ENCODE peak calls at places on chromosomes 11 and 22, in seven cellular contexts. G, C, K, E, R, P and Y are unnamed samples.

GRCh38 chr11:39809833-39810232 is 1649.6 kb downstream of the LRRC4C start:
- DNase-seq in G (no peak), C (no peak), K (no peak), E (no peak), R (no peak), P (no peak), Y (no peak)

GRCh38 chr11:44568706-44569473 is 3.4 kb downstream of the CD82 start:
- DNase-seq in G (peak; percentile 82), C (peak; percentile 89), K (peak; percentile 75), E (peak; percentile 52), R (peak; percentile 90), P (peak; percentile 60), Y (peak; percentile 83)

GRCh38 chr11:32416301-32416700 is 19.0 kb downstream of the WT1 start:
- DNase-seq in G (no peak), C (no peak), K (no peak), E (no peak), R (no peak), P (no peak), Y (no peak)

GRCh38 chr11:102534261-102534872 is 3.8 kb upstream of the MMP7 start:
- DNase-seq in G (no peak), C (no peak), K (no peak), E (no peak), R (no peak), P (no peak), Y (no peak)

GRCh38 chr11:23233075-23233474 is 372.8 kb upstream of the CCDC179 start:
- DNase-seq in G (no peak), C (no peak), K (no peak), E (no peak), R (no peak), P (no peak), Y (peak; percentile 38)

GRCh38 chr11:95156133-95156731 is 66.6 kb downstream of the ENDOD1 start:
- DNase-seq in G (no peak), C (no peak), K (no peak), E (no peak), R (no peak), P (no peak), Y (no peak)

GRCh38 chr11:78192223-78192719 is 3.6 kb downstream of the USP35 start:
- DNase-seq in G (peak; percentile 93), C (no peak), K (no peak), E (peak; percentile 85), R (no peak), P (no peak), Y (no peak)

GRCh38 chr11:34926831-34927132 is 10.4 kb downstream of the PDHX start:
- DNase-seq in G (no peak), C (no peak), K (no peak), E (no peak), R (no peak), P (no peak), Y (no peak)

GRCh38 chr11:57786436-57786835 is 24.8 kb downstream of the CTNND1 start:
- DNase-seq in G (no peak), C (no peak), K (no peak), E (no peak), R (no peak), P (no peak), Y (no peak)

GRCh38 chr22:18031670-18032454 is 7.5 kb upstream of the MICAL3 start:
- DNase-seq in G (peak; percentile 53), C (no peak), K (peak; percentile 48), E (no peak), R (peak; percentile 86), P (peak; percentile 82), Y (peak; percentile 78)

GRCh38 chr11:79461144-79461543 is 20.3 kb upstream of the TENM4 start:
- DNase-seq in G (peak; percentile 15), C (no peak), K (no peak), E (peak; percentile 64), R (no peak), P (peak; percentile 58), Y (no peak)

GRCh38 chr11:103798456-103798855 is 238.0 kb upstream of the DDI1 start:
- DNase-seq in G (no peak), C (no peak), K (no peak), E (no peak), R (no peak), P (peak; percentile 21), Y (no peak)

GRCh38 chr11:14361951-14362350 is 3.0 kb upstream of the RRAS2 start:
- DNase-seq in G (no peak), C (no peak), K (no peak), E (no peak), R (no peak), P (no peak), Y (no peak)

GRCh38 chr22:46354993-46355305 is 19.4 kb downstream of the TRMU start:
- DNase-seq in G (no peak), C (no peak), K (no peak), E (no peak), R (no peak), P (no peak), Y (no peak)

GRCh38 chr11:64356498-64357411 is 2.2 kb upstream of the RPS6KA4 start:
- DNase-seq in G (peak; percentile 60), C (peak; percentile 69), K (peak; percentile 88), E (peak; percentile 46), R (no peak), P (peak; percentile 87), Y (no peak)

GRCh38 chr22:44190381-44190976 is 9.8 kb downstream of the PARVG start:
- DNase-seq in G (no peak), C (no peak), K (no peak), E (no peak), R (no peak), P (no peak), Y (no peak)

GRCh38 chr11:86740628-86741488 is 59.5 kb upstream of the PRSS23 start:
- DNase-seq in G (peak; percentile 72), C (peak; percentile 88), K (peak; percentile 77), E (peak; percentile 54), R (peak; percentile 88), P (peak; percentile 96), Y (peak; percentile 96)

GRCh38 chr11:77512092-77512491 is 38.2 kb upstream of the PAK1 start:
- DNase-seq in G (peak; percentile 37), C (no peak), K (no peak), E (no peak), R (no peak), P (no peak), Y (no peak)

GRCh38 chr11:129077191-129077590 is 114.9 kb downstream of the ARHGAP32 start:
- DNase-seq in G (no peak), C (no peak), K (no peak), E (no peak), R (no peak), P (peak; percentile 21), Y (no peak)

DNA sequence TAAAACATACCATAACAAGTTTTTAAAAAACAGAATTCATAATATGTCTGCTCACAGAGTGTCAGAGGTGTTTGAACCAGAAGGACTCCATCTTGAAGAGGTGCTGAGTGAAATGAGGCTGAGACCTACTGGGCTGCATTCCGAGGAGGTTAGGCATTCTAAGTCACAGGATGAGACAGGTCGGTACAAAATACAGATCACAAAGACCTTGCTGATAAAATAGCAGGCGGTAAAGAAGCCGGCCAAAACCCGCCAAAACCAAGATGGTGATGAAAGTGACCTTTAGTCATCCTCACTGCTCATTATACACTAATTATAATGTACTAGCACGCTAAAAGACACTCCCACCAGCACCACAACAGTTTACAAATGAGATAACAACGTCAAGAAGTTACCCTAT is 116.4 kb downstream of the ARHGAP32 start:
- DNase-seq in G (no peak), C (no peak), K (no peak), E (no peak), R (no peak), P (no peak), Y (no peak)
- TF ChIP-seq CTCF in G (no peak), C (no peak), K (no peak), E (no peak), R (no peak), P (no peak), Y (no peak)

GRCh38 chr11:105610796-105611361 is 1.0 kb downstream of the GRIA4 start:
- DNase-seq in G (no peak), C (no peak), K (no peak), E (no peak), R (no peak), P (no peak), Y (no peak)
- H3K4me3 ChIP-seq in G (no peak overlapping the region), C (peak overlapping the region; percentile 65), K (peak overlapping the region; percentile 26), E (no peak overlapping the region), R (peak overlapping the region; percentile 69), P (no peak overlapping the region), Y (peak overlapping the region; percentile 55)

DNA sequence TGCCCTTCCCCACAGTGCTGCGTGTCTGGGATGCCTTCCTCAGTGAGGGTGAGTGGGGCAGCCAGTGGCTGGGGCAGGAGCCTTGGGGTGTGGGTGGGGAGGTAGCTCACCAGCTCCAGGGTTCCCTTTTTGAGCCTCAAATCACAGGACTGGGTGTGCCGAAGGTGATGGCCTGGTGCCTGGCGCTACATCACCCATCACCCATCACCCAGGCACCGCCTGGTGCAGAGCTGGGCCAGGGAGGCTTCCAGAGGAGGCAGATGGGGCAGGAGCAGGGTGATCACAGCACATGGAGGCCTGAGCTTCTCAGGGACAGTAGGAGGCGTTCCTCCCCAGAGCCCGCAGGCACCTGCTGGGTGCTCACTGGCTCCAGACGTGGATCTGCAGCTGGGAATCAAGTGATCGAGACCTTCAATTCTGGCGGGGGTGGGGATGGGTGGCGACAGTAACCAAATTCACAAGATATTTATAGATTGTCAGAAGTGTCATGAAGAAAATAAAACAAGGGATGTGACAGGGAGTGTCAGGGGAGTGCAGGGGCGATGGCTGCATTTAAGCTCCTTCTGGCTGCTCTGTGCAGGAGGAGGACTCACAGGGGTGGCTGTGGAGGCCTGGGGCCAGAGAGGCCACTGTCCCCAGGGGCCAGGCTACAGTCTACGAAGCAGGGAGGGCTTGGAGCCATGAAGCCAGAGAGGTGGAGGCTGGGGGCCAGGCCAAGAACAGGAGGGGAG is 3.3 kb downstream of the TBC1D10C start:
- DNase-seq in G (no peak), C (no peak), K (no peak), E (no peak), R (no peak), P (no peak), Y (no peak)
- TF ChIP-seq CTCF in G (no peak), C (no peak), K (no peak), E (no peak), R (no peak), P (peak; percentile 26), Y (no peak)

GRCh38 chr22:40751250-40751649 is 67.9 kb downstream of the SLC25A17 start:
- DNase-seq in G (peak; percentile 6), C (no peak), K (no peak), E (no peak), R (no peak), P (no peak), Y (no peak)

GRCh38 chr22:40747361-40747760 is 68.1 kb downstream of the MCHR1 start:
- DNase-seq in G (no peak), C (no peak), K (no peak), E (no peak), R (no peak), P (no peak), Y (no peak)

GRCh38 chr22:40748388-40748970 is 69.2 kb downstream of the MCHR1 start:
- DNase-seq in G (no peak), C (no peak), K (no peak), E (no peak), R (no peak), P (no peak), Y (no peak)

GRCh38 chr22:40749829-40750228 is 69.3 kb downstream of the SLC25A17 start:
- DNase-seq in G (no peak), C (no peak), K (no peak), E (no peak), R (no peak), P (no peak), Y (no peak)

DNA sequence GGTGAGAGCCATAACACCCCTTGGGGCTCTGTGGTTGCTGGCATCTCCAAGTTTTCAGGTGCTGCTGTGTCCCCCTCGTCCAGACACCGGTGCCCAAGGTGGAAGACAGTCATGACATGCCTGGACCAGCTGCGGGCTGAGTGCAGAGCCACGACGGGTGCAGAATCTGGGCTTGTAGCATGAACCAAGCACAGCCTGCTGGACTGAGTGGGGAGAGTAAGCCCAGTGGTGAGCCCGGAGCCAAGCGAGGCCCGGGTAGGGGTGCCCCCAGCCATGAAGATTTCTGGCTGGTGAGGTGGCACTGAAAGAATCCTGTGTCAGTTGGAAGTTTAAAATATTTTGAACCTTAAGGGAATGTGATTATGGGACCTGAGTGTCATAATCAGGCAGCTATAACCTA is 69.7 kb downstream of the MCHR1 start:
- DNase-seq in G (no peak), C (no peak), K (no peak), E (no peak), R (no peak), P (no peak), Y (no peak)
- H3K4me3 ChIP-seq in G (no peak overlapping the region), C (no peak overlapping the region), K (no peak overlapping the region), E (no peak overlapping the region), R (no peak overlapping the region), P (no peak overlapping the region), Y (no peak overlapping the region)